ENCODE peak calls at places on chromosomes 3 and 15, in eight cellular contexts. R is NCI-H1694 treated with DMSO at 0.1 percent for 48 hours; E is NCI-H1105; D is head of caudate nucleus; F is activated effector memory CD4-positive, alpha-beta T cell treated with anti-CD3 and anti-CD28 coated beads, Interleukin-2, amount 50 U/mL, for 16 hours; H is psoas muscle; N is central memory CD8-positive, alpha-beta T cell; I is astrocyte of the spinal cord. K is an unnamed sample.

GRCh38 chr3:179026636-179027035 is 45.0 kb downstream of the ZMAT3 start:
- DNase-seq in F (no peak), D (no peak), R (no peak), I (peak), N (no peak), H (no peak), E (no peak), K (no peak)

GRCh38 chr3:144363856-144364255 is 392.2 kb downstream of the DIPK2A start:
- DNase-seq in F (no peak), N (no peak), H (no peak), R (no peak), E (no peak), D (no peak), I (no peak), K (no peak)

GRCh38 chr15:77064118-77064517 is 6.8 kb downstream of the TSPAN3 start:
- DNase-seq in D (no peak), E (no peak), F (no peak), I (no peak), R (no peak), H (no peak), N (no peak), K (no peak)

GRCh38 chr3:45950131-45950530 is 6.9 kb downstream of the CXCR6 start:
- DNase-seq in D (no peak), H (no peak), F (no peak), R (no peak), N (no peak), I (no peak), E (no peak), K (no peak)

GRCh38 chr3:155230382-155230781 is 63.1 kb downstream of the STRIT1 start:
- DNase-seq in D (no peak), R (no peak), H (no peak), F (no peak), E (no peak), I (peak), N (no peak), K (no peak)

GRCh38 chr3:50493086-50493485 is 10.3 kb downstream of the CACNA2D2 start:
- DNase-seq in D (no peak), R (no peak), I (no peak), F (no peak), N (no peak), E (no peak), H (no peak), K (no peak)

GRCh38 chr15:38254065-38254883 is 1.6 kb downstream of the SPRED1 start:
- DNase-seq in N (peak), I (peak), F (peak), H (no peak), R (peak), D (peak), E (peak), K (peak)

GRCh38 chr3:12774619-12775018 is 15.6 kb upstream of the TMEM40 start:
- DNase-seq in D (no peak), R (no peak), I (no peak), F (no peak), H (no peak), E (no peak), N (no peak), K (no peak)

GRCh38 chr3:59027607-59028006 is 22.2 kb downstream of the CFAP20DC start:
- DNase-seq in I (no peak), F (no peak), N (no peak), R (no peak), H (no peak), D (no peak), E (no peak), K (no peak)

GRCh38 chr3:33103480-33103879 is 6.5 kb upstream of the GLB1 start:
- DNase-seq in D (no peak), E (no peak), R (no peak), H (no peak), N (no peak), I (no peak), F (no peak), K (no peak)

GRCh38 chr15:25733036-25733855 is 129.9 kb downstream of the ATP10A start:
- DNase-seq in E (no peak), R (no peak), I (no peak), F (no peak), N (no peak), H (no peak), D (no peak), K (no peak)

GRCh38 chr3:49313902-49314676 is 25.8 kb downstream of the USP4 start:
- DNase-seq in F (no peak), E (no peak), D (no peak), I (peak), H (no peak), R (no peak), N (no peak), K (no peak)

GRCh38 chr15:68354923-68355322 is 77.0 kb downstream of the ITGA11 start:
- DNase-seq in R (no peak), D (no peak), N (no peak), H (no peak), F (no peak), I (peak), E (no peak), K (no peak)

GRCh38 chr3:74119221-74119620 is 494.5 kb upstream of the PDZRN3 start:
- DNase-seq in E (no peak), D (no peak), H (no peak), I (no peak), R (no peak), N (no peak), F (no peak), K (no peak)

GRCh38 chr3:12916159-12916558 is 74.8 kb upstream of the RPL32 start:
- DNase-seq in F (no peak), N (peak), E (no peak), R (no peak), H (no peak), D (no peak), I (no peak), K (no peak)

GRCh38 chr15:56948000-56948765 is 29.7 kb downstream of the TCF12 start:
- DNase-seq in H (no peak), F (no peak), R (no peak), D (no peak), I (no peak), E (no peak), N (no peak), K (no peak)

GRCh38 chr15:44532689-44533088 is 4.3 kb upstream of the EIF3J start:
- DNase-seq in I (no peak), E (no peak), F (no peak), N (no peak), R (no peak), D (no peak), H (no peak), K (no peak)

GRCh38 chr15:49199666-49200065 is 29.6 kb downstream of the GALK2 start:
- DNase-seq in E (no peak), R (no peak), F (no peak), N (no peak), H (no peak), I (no peak), D (no peak), K (no peak)

GRCh38 chr3:159451067-159451466 is 537.6 kb upstream of the IL12A start:
- DNase-seq in I (no peak), F (no peak), D (no peak), R (no peak), E (peak), H (no peak), N (no peak), K (no peak)

GRCh38 chr3:117104792-117105191 is 395.2 kb downstream of the TUSC7 start:
- DNase-seq in E (no peak), I (no peak), N (no peak), H (no peak), F (no peak), D (no peak), R (no peak), K (no peak)

K was measured in NCI-H524 treated with DMSO at 0.1 percent for 48 hours.